ENCODE peak calls at places on chromosomes 3 and 15, in six cellular contexts. C is left colon; M is activated CD8-positive, alpha-beta T cell treated with anti-CD3 and anti-CD28 coated beads for 36 hours; Z is gastroesophageal sphincter; D is left cardiac atrium; I is CD4-positive, alpha-beta T cell. H is an unnamed sample.

GRCh38 chr3:37935756-37936666 is 54.6 kb upstream of the VILL start:
- ATAC-seq in D (peak; percentile 47), I (no peak), C (peak; percentile 32), M (no peak), Z (no peak), H (no peak)

GRCh38 chr15:55981596-55982249 is 11.7 kb downstream of the NEDD4 start:
- ATAC-seq in M (peak; percentile 62), I (no peak), D (no peak), C (no peak), Z (no peak), H (no peak)

GRCh38 chr3:136920904-136921649 is 36.7 kb upstream of the IL20RB start:
- ATAC-seq in C (peak; percentile 59), M (no peak), Z (no peak), D (no peak), I (no peak), H (no peak)

GRCh38 chr3:136994772-136995516 is 37.2 kb downstream of the IL20RB start:
- ATAC-seq in M (peak; percentile 27), D (peak; percentile 93), I (no peak), C (peak; percentile 99), Z (peak; percentile 98), H (peak; percentile 91)

GRCh38 chr3:39232859-39233258 is 40.5 kb upstream of the XIRP1 start:
- ATAC-seq in D (peak; percentile 78), M (no peak), I (no peak), C (no peak), Z (no peak), H (no peak)

GRCh38 chr3:13188975-13189374 is 115.7 kb upstream of the IQSEC1 start:
- ATAC-seq in C (no peak), Z (no peak), I (no peak), M (no peak), D (no peak), H (no peak)

GRCh38 chr3:102200126-102200525 is 234.7 kb upstream of the ZPLD1 start:
- ATAC-seq in Z (no peak), M (no peak), C (no peak), I (no peak), D (no peak), H (no peak)

GRCh38 chr3:186021673-186022362 is 84.0 kb upstream of the TRA2B start:
- ATAC-seq in Z (no peak), M (no peak), D (peak; percentile 47), C (no peak), I (no peak), H (no peak)

GRCh38 chr3:44974406-44974805 is 1.6 kb downstream of the ZDHHC3 start:
- ATAC-seq in D (no peak), Z (no peak), I (no peak), M (no peak), C (peak; percentile 73), H (no peak)

GRCh38 chr3:59327324-59327939 is 277.6 kb upstream of the CFAP20DC start:
- ATAC-seq in C (no peak), D (peak; percentile 30), I (no peak), M (no peak), Z (no peak), H (peak; percentile 61)

GRCh38 chr15:96796841-96797240 is 466.3 kb downstream of the NR2F2 start:
- ATAC-seq in D (no peak), C (no peak), M (no peak), Z (no peak), I (no peak), H (no peak)

H was measured in esophagus mucosa.